ENCODE peak calls at places on chromosomes 1 and 21, in five cellular contexts. E, P, O, K and B are unnamed samples.

GRCh38 chr1:27686223-27686990 is 14.4 kb upstream of the IFI6 start:
- DNase-seq in E (no peak), K (peak), O (no peak), P (peak), B (peak)

GRCh38 chr1:86704456-86704971 is at the start of gene SH3GLB1:
- DNase-seq in O (peak), P (peak), E (peak), K (peak), B (peak)

GRCh38 chr1:110003747-110004428 is 19.3 kb downstream of the AHCYL1 start:
- DNase-seq in K (no peak), E (peak), O (peak), P (peak), B (no peak)

GRCh38 chr21:25424674-25425073 is 182.6 kb downstream of the MRPL39 start:
- DNase-seq in K (no peak), E (no peak), O (no peak), P (no peak), B (no peak)

GRCh38 chr1:174194451-174194850 is 35.1 kb downstream of the RABGAP1L start:
- DNase-seq in P (no peak), O (no peak), K (no peak), E (no peak), B (no peak)

GRCh38 chr1:191022856-191023255 is 545.2 kb upstream of the BRINP3 start:
- DNase-seq in P (no peak), O (no peak), E (no peak), K (no peak), B (no peak)

GRCh38 chr1:91806146-91806545 is 79.8 kb downstream of the TGFBR3 start:
- DNase-seq in E (no peak), K (no peak), P (no peak), O (no peak), B (no peak)

GRCh38 chr1:98323396-98323795 is 338.1 kb upstream of the SNX7 start:
- DNase-seq in E (no peak), K (no peak), P (peak), O (peak), B (no peak)

GRCh38 chr1:205137901-205138300 is 16.1 kb upstream of the RBBP5 start:
- DNase-seq in E (no peak), O (no peak), K (no peak), P (no peak), B (no peak)

GRCh38 chr1:5504364-5504740 is 487.9 kb downstream of the NPHP4 start:
- DNase-seq in O (no peak), E (no peak), K (no peak), P (no peak), B (no peak)

GRCh38 chr1:3738943-3739342 is 13.3 kb upstream of the CCDC27 start:
- DNase-seq in O (no peak), K (no peak), E (no peak), P (no peak), B (no peak)

GRCh38 chr1:22846453-22846852 is 126.2 kb downstream of the LACTBL1 start:
- DNase-seq in K (no peak), P (no peak), E (no peak), O (no peak), B (no peak)

GRCh38 chr1:47865881-47866535 is 131.2 kb downstream of the TRABD2B start:
- DNase-seq in E (no peak), P (no peak), K (no peak), O (no peak), B (no peak)